ENCODE peak calls at places on chromosomes 11 and 22, in seven cellular contexts. U is neuronal stem cell, X is mesendoderm, W is H1, E is trophoblast cell, A is IMR-90, G is mesenchymal stem cell. O is an unnamed sample.

GRCh38 chr11:64758330-64759079 is 1.3 kb downstream of the PYGM start:
- DNase-seq in U (no peak), X (no peak), W (no peak), E (no peak), A (no peak), G (no peak), O (peak; percentile 25)

GRCh38 chr11:57313788-57314135 is 11.0 kb downstream of the TNKS1BP1 start:
- DNase-seq in U (no peak), X (no peak), W (no peak), E (no peak), A (no peak), G (no peak), O (no peak)

GRCh38 chr11:79006854-79007253 is 432.2 kb upstream of the NARS2 start:
- DNase-seq in U (no peak), X (no peak), W (no peak), E (no peak), A (no peak), G (no peak), O (no peak)

GRCh38 chr11:40247023-40247422 is 1212.4 kb downstream of the LRRC4C start:
- DNase-seq in U (no peak), X (no peak), W (no peak), E (no peak), A (no peak), G (no peak), O (no peak)

GRCh38 chr11:66360406-66361073 is 11.0 kb downstream of the SLC29A2 start:
- DNase-seq in U (no peak), X (no peak), W (no peak), E (no peak), A (no peak), G (no peak), O (no peak)

GRCh38 chr11:87219266-87219665 is 181.5 kb downstream of the TMEM135 start:
- DNase-seq in U (no peak), X (peak; percentile 68), W (no peak), E (no peak), A (no peak), G (no peak), O (no peak)

GRCh38 chr11:116931206-116931953 is 94.0 kb upstream of the APOA1 start:
- DNase-seq in U (no peak), X (peak; percentile 76), W (no peak), E (no peak), A (peak; percentile 53), G (peak; percentile 15), O (no peak)

GRCh38 chr11:68122936-68123539 is 1.9 kb upstream of the CHKA start:
- DNase-seq in U (no peak), X (peak; percentile 80), W (no peak), E (peak; percentile 70), A (no peak), G (no peak), O (peak; percentile 54)

GRCh38 chr11:72950685-72951084 is 136.5 kb downstream of the ATG16L2 start:
- DNase-seq in U (no peak), X (peak; percentile 93), W (no peak), E (no peak), A (no peak), G (no peak), O (no peak)

GRCh38 chr11:8289426-8290047 is 25.9 kb upstream of the LMO1 start:
- DNase-seq in U (peak; percentile 54), X (no peak), W (peak; percentile 41), E (no peak), A (no peak), G (no peak), O (peak; percentile 17)

GRCh38 chr22:20988573-20989322 is 6.7 kb downstream of the LZTR1 start:
- DNase-seq in U (no peak), X (no peak), W (no peak), E (no peak), A (no peak), G (no peak), O (no peak)

GRCh38 chr22:19168088-19168890 is 10.2 kb downstream of the SLC25A1 start:
- DNase-seq in U (no peak), X (no peak), W (no peak), E (no peak), A (no peak), G (no peak), O (peak; percentile 42)

GRCh38 chr11:119686483-119686882 is 42.5 kb downstream of the NECTIN1 start:
- DNase-seq in U (no peak), X (no peak), W (no peak), E (no peak), A (no peak), G (no peak), O (no peak)

GRCh38 chr11:64060263-64060860 is 24.6 kb downstream of the FLRT1 start:
- DNase-seq in U (no peak), X (no peak), W (peak; percentile 65), E (no peak), A (no peak), G (no peak), O (peak; percentile 46)

GRCh38 chr11:128597209-128597608 is 9.9 kb upstream of the ETS1 start:
- DNase-seq in U (no peak), X (no peak), W (no peak), E (no peak), A (no peak), G (no peak), O (no peak)

GRCh38 chr11:14190992-14191773 is 167.8 kb downstream of the RRAS2 start:
- DNase-seq in U (no peak), X (no peak), W (no peak), E (no peak), A (no peak), G (no peak), O (no peak)

GRCh38 chr11:66015094-66015881 is 3.5 kb downstream of the CST6 start:
- DNase-seq in U (no peak), X (no peak), W (no peak), E (no peak), A (no peak), G (no peak), O (no peak)

GRCh38 chr22:27100323-27100722 is 442.9 kb downstream of the MIAT start:
- DNase-seq in U (no peak), X (no peak), W (peak; percentile 50), E (no peak), A (no peak), G (no peak), O (no peak)

GRCh38 chr22:22692707-22693530 is 48.5 kb downstream of the GGTLC2 start:
- DNase-seq in U (peak; percentile 33), X (peak; percentile 68), W (peak; percentile 94), E (peak; percentile 90), A (peak; percentile 57), G (no peak), O (peak; percentile 68)

GRCh38 chr11:93089474-93090102 is 108.2 kb downstream of the SLC36A4 start:
- DNase-seq in U (no peak), X (peak; percentile 97), W (no peak), E (peak; percentile 47), A (peak; percentile 62), G (peak; percentile 61), O (peak; percentile 68)

GRCh38 chr11:40797981-40798380 is 661.5 kb downstream of the LRRC4C start:
- DNase-seq in U (no peak), X (no peak), W (no peak), E (no peak), A (no peak), G (no peak), O (no peak)

GRCh38 chr22:38760477-38761201 is 4.8 kb upstream of the SUN2 start:
- DNase-seq in U (no peak), X (no peak), W (no peak), E (no peak), A (peak; percentile 43), G (peak; percentile 47), O (no peak)

GRCh38 chr11:23311986-23312940 is 452.0 kb upstream of the CCDC179 start:
- DNase-seq in U (no peak), X (peak; percentile 61), W (no peak), E (no peak), A (peak; percentile 74), G (peak; percentile 79), O (no peak)

GRCh38 chr11:17457361-17458104 is 19.1 kb downstream of the ABCC8 start:
- DNase-seq in U (no peak), X (no peak), W (no peak), E (no peak), A (no peak), G (no peak), O (no peak)

GRCh38 chr22:49547751-49548239 is 279.9 kb downstream of the BRD1 start:
- DNase-seq in U (no peak), X (no peak), W (no peak), E (no peak), A (no peak), G (no peak), O (no peak)

DNA sequence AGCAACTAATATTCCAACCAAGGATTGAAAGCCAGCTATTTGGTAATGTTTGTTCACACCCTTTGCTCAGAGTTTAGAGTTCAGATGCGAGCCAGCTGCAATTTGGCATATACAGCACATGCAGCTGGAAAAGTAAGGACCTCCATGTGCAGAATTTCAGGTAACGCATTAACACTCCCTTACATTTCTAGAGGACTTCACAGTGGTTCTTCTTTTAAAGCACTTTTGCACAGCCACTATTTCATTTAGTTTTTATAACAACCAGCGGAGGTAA is 3.4 kb downstream of the POU2AF3 start:
- DNase-seq in U (no peak), X (no peak), W (no peak), E (no peak), A (no peak), G (no peak), O (no peak)
- H2AK5ac ChIP-seq in U (no peak overlapping the region), X (no peak overlapping the region), W (no peak overlapping the region), E (no peak overlapping the region), A (no peak overlapping the region), G (no peak overlapping the region), O (no peak overlapping the region)

GRCh38 chr22:46428602-46429326 is 93.2 kb downstream of the TRMU start:
- DNase-seq in U (no peak), X (no peak), W (no peak), E (no peak), A (no peak), G (no peak), O (no peak)

GRCh38 chr22:46430961-46431838 is 95.7 kb downstream of the TRMU start:
- DNase-seq in U (no peak), X (no peak), W (no peak), E (no peak), A (no peak), G (no peak), O (no peak)

GRCh38 chr22:46433318-46433717 is 97.8 kb downstream of the TRMU start:
- DNase-seq in U (no peak), X (no peak), W (no peak), E (no peak), A (no peak), G (no peak), O (no peak)

GRCh38 chr22:46429327-46429853 is 93.9 kb downstream of the TRMU start:
- DNase-seq in U (no peak), X (no peak), W (no peak), E (no peak), A (no peak), G (no peak), O (no peak)

GRCh38 chr22:46432164-46433068 is 96.9 kb downstream of the TRMU start:
- DNase-seq in U (no peak), X (no peak), W (peak; percentile 43), E (no peak), A (no peak), G (no peak), O (no peak)
- H3K9ac ChIP-seq in U (peak overlapping the region; percentile 63), X (no peak overlapping the region), W (no peak overlapping the region), E (no peak overlapping the region), A (no peak overlapping the region), G (peak overlapping the region; percentile 60), O (no peak overlapping the region)

GRCh38 chr11:10898003-10898762 is 40.3 kb upstream of the ZBED5 start:
- DNase-seq in U (no peak), X (no peak), W (no peak), E (peak; percentile 27), A (no peak), G (peak; percentile 38), O (no peak)
- H3K4me1 ChIP-seq in U (peaks cover 10% of the 10 kb centered on the region), X (no peaks in the 10 kb centered on the region), W (no peaks in the 10 kb centered on the region), E (peaks cover 18% of the 10 kb centered on the region), A (peaks cover 37% of the 10 kb centered on the region), G (peaks cover 22% of the 10 kb centered on the region), O (no peaks in the 10 kb centered on the region)

GRCh38 chr11:35981581-35981980 is 37.7 kb downstream of the LDLRAD3 start:
- DNase-seq in U (no peak), X (no peak), W (no peak), E (no peak), A (no peak), G (no peak), O (no peak)
- H2AK5ac ChIP-seq in U (no peak overlapping the region), X (no peak overlapping the region), W (peak overlapping the region; percentile 78), E (no peak overlapping the region), A (no peak overlapping the region), G (no peak overlapping the region), O (no peak overlapping the region)